ENCODE peak calls at places on chromosomes 4 and X, in nine cellular contexts. T is BE2C; I is GM23338; B is T-cell; F is CD8-positive, alpha-beta memory T cell; M is pancreas; Q is RKO; J is uterus; O is left cardiac atrium. D is an unnamed sample.

GRCh38 chrX:81586091-81586490 is 384.2 kb downstream of the SH3BGRL start:
- DNase-seq in F (no peak), J (no peak), Q (no peak), B (no peak), I (no peak), O (no peak), T (no peak), M (no peak), D (no peak)

GRCh38 chrX:54494970-54495813 is 842 bp downstream of the FGD1 start:
- DNase-seq in O (peak; percentile 34), B (no peak), F (no peak), M (peak; percentile 18), Q (no peak), T (peak; percentile 24), I (peak; percentile 24), J (peak; percentile 33), D (peak; percentile 73)

GRCh38 chrX:56766554-56767412 is 37.7 kb downstream of the NBDY start:
- DNase-seq in F (peak; percentile 45), M (no peak), I (no peak), O (no peak), J (no peak), Q (peak; percentile 48), B (no peak), T (no peak), D (peak; percentile 20)

GRCh38 chrX:69321789-69322188 is 156.5 kb upstream of the PJA1 start:
- DNase-seq in I (no peak), F (no peak), M (no peak), J (no peak), T (no peak), Q (no peak), O (no peak), B (no peak), D (no peak)

GRCh38 chrX:50691820-50692219 is 122.2 kb downstream of the SHROOM4 start:
- DNase-seq in O (no peak), J (no peak), M (peak; percentile 22), T (peak; percentile 18), B (no peak), I (peak; percentile 83), F (peak; percentile 21), Q (peak; percentile 58), D (no peak)

GRCh38 chr4:173151496-173151895 is 17.1 kb upstream of the GALNT7 start:
- DNase-seq in T (no peak), B (no peak), O (no peak), I (no peak), J (no peak), Q (no peak), M (no peak), F (no peak), D (no peak)

GRCh38 chr4:85210353-85210752 is 243.9 kb upstream of the WDFY3 start:
- DNase-seq in M (no peak), T (no peak), O (no peak), F (no peak), Q (peak; percentile 20), I (no peak), B (no peak), J (no peak), D (no peak)

GRCh38 chrX:37383313-37383712 is 34.1 kb downstream of the PRRG1 start:
- DNase-seq in F (no peak), I (no peak), B (no peak), O (no peak), M (no peak), T (no peak), J (no peak), Q (no peak), D (no peak)

GRCh38 chr4:125368161-125368560 is 53.4 kb downstream of the FAT4 start:
- DNase-seq in T (no peak), B (no peak), I (no peak), O (no peak), Q (no peak), J (no peak), M (no peak), F (no peak), D (no peak)

GRCh38 chr4:159941076-159941475 is 838.2 kb downstream of the RAPGEF2 start:
- DNase-seq in I (no peak), B (no peak), F (no peak), J (no peak), M (no peak), O (no peak), Q (no peak), T (no peak), D (no peak)

GRCh38 chr4:69773443-69773842 is 13.0 kb upstream of the SULT1B1 start:
- DNase-seq in B (no peak), O (no peak), F (no peak), J (no peak), I (no peak), M (no peak), Q (no peak), T (no peak), D (no peak)

GRCh38 chr4:174119051-174119450 is 164.4 kb downstream of the FBXO8 start:
- DNase-seq in M (no peak), F (no peak), B (no peak), T (peak; percentile 58), O (no peak), I (no peak), Q (peak; percentile 70), J (peak; percentile 39), D (no peak)

GRCh38 chrX:124346064-124346876 is at the start of gene SH2D1A:
- DNase-seq in J (no peak), M (no peak), T (no peak), F (peak; percentile 43), O (no peak), I (no peak), Q (no peak), B (no peak), D (no peak)

GRCh38 chr4:8316251-8316771 is 46.8 kb downstream of the HTRA3 start:
- DNase-seq in O (no peak), B (no peak), M (no peak), J (no peak), T (no peak), I (peak; percentile 33), F (no peak), Q (no peak), D (no peak)

GRCh38 chr4:2914220-2915126 is 48.7 kb downstream of the NOP14 start:
- DNase-seq in M (no peak), J (no peak), F (no peak), B (no peak), I (no peak), Q (no peak), O (no peak), T (no peak), D (no peak)

GRCh38 chrX:68901512-68901911 is 72.7 kb downstream of the EFNB1 start:
- DNase-seq in B (no peak), O (no peak), Q (no peak), F (no peak), J (no peak), I (no peak), T (peak; percentile 28), M (no peak), D (no peak)

GRCh38 chr4:155025762-155026457 is 182.5 kb upstream of the NPY2R start:
- DNase-seq in O (peak; percentile 39), B (no peak), T (peak; percentile 46), Q (peak; percentile 8), M (peak; percentile 58), I (peak; percentile 96), J (no peak), F (no peak), D (no peak)

D was measured in upper lobe of left lung.